ENCODE peak calls at places on chromosomes 7 and 10, in four cellular contexts. T, X, N and O are unnamed samples.

GRCh38 chr10:11760861-11761260 is 18.7 kb downstream of the ECHDC3 start:
- DNase-seq in T (no peak), X (no peak), N (no peak), O (no peak)

GRCh38 chr7:29748286-29749099 is 57.8 kb upstream of the WIPF3 start:
- DNase-seq in T (no peak), X (peak), N (peak), O (no peak)

GRCh38 chr10:7258948-7259523 is 151.8 kb downstream of the SFMBT2 start:
- DNase-seq in T (no peak), X (no peak), N (no peak), O (peak)

GRCh38 chr7:74141705-74142104 is 32.5 kb upstream of the EIF4H start:
- DNase-seq in T (no peak), X (no peak), N (no peak), O (no peak)

GRCh38 chr7:47552631-47553030 is 29.3 kb downstream of the TNS3 start:
- DNase-seq in T (no peak), X (no peak), N (peak), O (no peak)

GRCh38 chr10:5531558-5532230 is 6.9 kb downstream of the CALML3 start:
- DNase-seq in T (no peak), X (no peak), N (no peak), O (no peak)

GRCh38 chr7:49432245-49432644 is 341.2 kb upstream of the VWC2 start:
- DNase-seq in T (no peak), X (no peak), N (no peak), O (no peak)

GRCh38 chr10:78451592-78451991 is 417.9 kb downstream of the RPS24 start:
- DNase-seq in T (no peak), X (no peak), N (peak), O (no peak)

GRCh38 chr7:123079021-123079420 is 83.5 kb upstream of the TAS2R16 start:
- DNase-seq in T (no peak), X (no peak), N (no peak), O (no peak)

GRCh38 chr10:15725603-15726002 is 5.9 kb upstream of the ITGA8 start:
- DNase-seq in T (no peak), X (peak), N (peak), O (peak)

GRCh38 chr10:110355181-110355831 is 50.6 kb upstream of the SMNDC1 start:
- DNase-seq in T (no peak), X (no peak), N (no peak), O (no peak)

GRCh38 chr7:22348379-22348778 is 8.6 kb downstream of the RAPGEF5 start:
- DNase-seq in T (no peak), X (no peak), N (peak), O (no peak)

GRCh38 chr7:29806131-29806792 is at the start of gene WIPF3:
- DNase-seq in T (no peak), X (no peak), N (no peak), O (no peak)

GRCh38 chr10:30455816-30456215 is 21.8 kb downstream of the MAP3K8 start:
- DNase-seq in T (no peak), X (no peak), N (no peak), O (no peak)

GRCh38 chr10:11830836-11831519 is 7.8 kb downstream of the PROSER2 start:
- DNase-seq in T (no peak), X (no peak), N (no peak), O (no peak)

GRCh38 chr7:142375710-142376313 is 118.0 kb upstream of the PRSS58 start:
- DNase-seq in T (no peak), X (no peak), N (no peak), O (no peak)

GRCh38 chr10:122021421-122021820 is 32.5 kb downstream of the TACC2 start:
- DNase-seq in T (no peak), X (no peak), N (peak), O (no peak)

GRCh38 chr10:71597821-71598498 is 121.6 kb downstream of the C10orf105 start:
- DNase-seq in T (no peak), X (no peak), N (peak), O (no peak)

GRCh38 chr7:15464762-15465144 is 97.1 kb downstream of the AGMO start:
- DNase-seq in T (no peak), X (no peak), N (no peak), O (no peak)

GRCh38 chr10:88080213-88080612 is 216.8 kb downstream of the PTEN start:
- DNase-seq in T (no peak), X (no peak), N (peak), O (no peak)

GRCh38 chr7:148535227-148535626 is 55.3 kb upstream of the C7orf33 start:
- DNase-seq in T (no peak), X (no peak), N (peak), O (no peak)

GRCh38 chr7:66564045-66564444 is 64.6 kb upstream of the KCTD7 start:
- DNase-seq in T (no peak), X (no peak), N (no peak), O (no peak)

GRCh38 chr10:45513586-45513985 is 139.6 kb downstream of the ALOX5 start:
- DNase-seq in T (no peak), X (no peak), N (no peak), O (no peak)

GRCh38 chr7:8210845-8211724 is 50.9 kb downstream of the ICA1 start:
- DNase-seq in T (no peak), X (no peak), N (no peak), O (no peak)

GRCh38 chr7:100600222-100601038 is 1.7 kb upstream of the PCOLCE start:
- DNase-seq in T (no peak), X (no peak), N (no peak), O (no peak)

GRCh38 chr7:77855371-77856083 is 57.0 kb downstream of the PHTF2 start:
- DNase-seq in T (no peak), X (no peak), N (peak), O (no peak)

GRCh38 chr7:25777969-25778767 is 373.8 kb upstream of the NFE2L3 start:
- DNase-seq in T (no peak), X (no peak), N (no peak), O (no peak)

GRCh38 chr7:66505531-66506451 is 122.9 kb upstream of the KCTD7 start:
- DNase-seq in T (no peak), X (no peak), N (no peak), O (no peak)

GRCh38 chr7:55073051-55073511 is 54.3 kb downstream of the EGFR start:
- DNase-seq in T (no peak), X (no peak), N (no peak), O (no peak)

GRCh38 chr7:32161708-32162107 is 91.5 kb upstream of the PDE1C start:
- DNase-seq in T (no peak), X (no peak), N (peak), O (peak)

GRCh38 chr7:115127399-115128021 is 205.6 kb downstream of the MDFIC start:
- DNase-seq in T (no peak), X (no peak), N (no peak), O (no peak)

GRCh38 chr7:6399351-6399750 is 48.4 kb downstream of the DAGLB start:
- DNase-seq in T (no peak), X (no peak), N (no peak), O (no peak)

GRCh38 chr10:48627984-48628609 is 23.2 kb upstream of the ARHGAP22 start:
- DNase-seq in T (no peak), X (no peak), N (no peak), O (no peak)

GRCh38 chr10:84097787-84098353 is 41.4 kb upstream of the GHITM start:
- DNase-seq in T (no peak), X (no peak), N (peak), O (no peak)

GRCh38 chr10:60446855-60447254 is 57.2 kb upstream of the ANK3 start:
- DNase-seq in T (no peak), X (no peak), N (peak), O (no peak)

GRCh38 chr10:48389272-48389671 is 82.8 kb downstream of the MAPK8 start:
- DNase-seq in T (no peak), X (no peak), N (no peak), O (no peak)

GRCh38 chr7:121084748-121085336 is 96.3 kb downstream of the CPED1 start:
- DNase-seq in T (no peak), X (peak), N (peak), O (peak)

GRCh38 chr10:124095096-124095495 is 1.7 kb upstream of the CHST15 start:
- DNase-seq in T (no peak), X (no peak), N (no peak), O (no peak)

GRCh38 chr10:124096494-124096893 is 3.1 kb upstream of the CHST15 start:
- DNase-seq in T (no peak), X (no peak), N (no peak), O (no peak)

GRCh38 chr10:124092270-124093075 is 925 bp downstream of the CHST15 start:
- DNase-seq in T (no peak), X (no peak), N (no peak), O (no peak)

GRCh38 chr10:124093076-124093773 is at the start of gene CHST15:
- DNase-seq in T (no peak), X (no peak), N (peak), O (no peak)

GRCh38 chr10:124094419-124094785 is 1.0 kb upstream of the CHST15 start:
- DNase-seq in T (no peak), X (no peak), N (no peak), O (no peak)
- H3K4me3 ChIP-seq in T (no peak), X (no peak), N (no peak), O (no peak)

DNA sequence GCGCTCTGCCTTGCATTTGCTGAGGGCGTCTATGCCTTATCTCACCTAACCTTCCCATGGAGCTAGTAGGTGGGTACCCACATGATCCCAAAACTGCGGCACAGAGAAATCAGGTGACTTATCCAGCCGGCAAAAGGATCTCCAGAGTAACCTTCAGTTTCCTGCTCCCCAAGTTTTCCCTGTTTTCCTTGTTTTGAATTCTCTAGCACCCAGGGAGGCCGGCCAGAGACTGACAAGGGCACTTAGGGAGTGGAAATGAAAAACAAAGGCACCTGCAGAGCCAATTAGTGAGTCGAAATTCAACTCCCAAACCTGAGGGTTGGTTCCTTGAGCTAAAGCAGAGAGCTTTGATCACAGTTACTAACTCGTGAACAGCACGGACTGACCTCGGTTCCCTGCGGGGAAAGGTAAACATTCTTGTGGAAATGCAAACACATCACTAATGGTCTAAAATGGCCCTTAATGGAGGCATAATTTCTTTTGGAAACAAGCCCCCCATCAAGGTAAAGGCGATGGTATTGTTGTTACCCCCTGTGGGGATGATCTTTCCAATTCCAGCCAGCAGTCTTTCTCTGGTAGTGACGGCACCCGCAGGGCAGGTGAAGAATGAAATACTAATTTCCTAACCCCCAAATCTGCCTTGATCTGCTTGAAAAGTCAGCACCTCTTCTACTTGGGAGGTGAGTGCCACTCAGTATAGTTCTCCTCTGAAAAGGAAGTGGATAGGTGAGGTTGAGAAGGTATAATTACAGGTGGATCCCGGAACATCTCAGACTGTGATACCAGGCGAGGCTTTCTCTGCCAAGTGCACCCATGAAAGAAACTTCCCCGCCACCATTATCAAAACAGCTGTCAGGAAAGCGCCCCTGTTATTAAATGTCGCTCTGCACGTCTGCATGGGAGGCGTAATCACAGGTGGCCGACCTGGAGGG is 365.6 kb upstream of the AUTS2 start:
- DNase-seq in T (peak), X (no peak), N (no peak), O (no peak)
- H3K4me3 ChIP-seq in T (no peak), X (no peak), N (no peak), O (no peak)

DNA sequence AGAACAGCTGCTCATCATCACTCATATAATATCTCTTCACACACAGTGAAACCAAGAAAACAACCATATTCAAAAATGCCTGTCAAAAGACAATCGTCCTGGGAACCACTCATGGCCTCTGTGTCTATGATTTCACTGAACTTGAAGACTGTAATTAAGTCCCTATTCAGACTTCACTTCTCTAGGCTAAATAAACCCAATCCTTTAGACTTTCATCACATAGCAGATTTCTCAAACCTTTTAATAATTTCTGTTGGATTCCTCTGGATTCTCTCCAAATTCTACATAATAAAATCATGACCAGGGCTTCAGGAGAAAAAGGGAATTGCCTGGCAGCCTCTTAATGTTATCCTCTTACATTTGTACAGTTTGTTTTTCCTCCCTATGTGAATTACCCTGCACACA is 201.1 kb downstream of the LRRN3 start:
- DNase-seq in T (no peak), X (no peak), N (peak), O (peak)
- H3K4me3 ChIP-seq in T (no peak), X (no peak), N (no peak), O (no peak)

DNA sequence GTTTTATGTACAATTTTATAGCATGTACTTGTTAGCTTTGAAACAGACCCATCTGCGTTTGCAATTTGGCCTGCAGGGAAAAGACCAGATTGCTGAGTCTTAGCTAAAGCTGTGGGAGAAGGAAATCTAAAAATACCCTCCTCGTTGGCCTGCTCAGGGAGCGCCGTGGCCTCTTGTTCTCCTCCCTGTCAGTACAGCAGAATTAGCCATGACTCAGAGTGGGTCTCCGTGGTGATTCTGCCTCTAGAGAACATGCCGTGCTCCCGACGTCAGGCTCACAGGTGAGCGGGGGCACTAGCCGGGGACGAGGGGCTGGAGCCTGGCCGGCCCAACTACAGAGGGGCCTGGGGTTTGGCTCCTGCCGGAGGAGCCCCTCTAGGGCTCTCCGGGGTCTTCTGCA is 98.8 kb downstream of the LHPP start:
- DNase-seq in T (no peak), X (peak), N (peak), O (peak)
- H3K4me3 ChIP-seq in T (no peak), X (no peak), N (no peak), O (no peak)

GRCh38 chr7:82428186-82428961 is 15.2 kb downstream of the CACNA2D1 start:
- DNase-seq in T (no peak), X (peak), N (peak), O (peak)
- H3K4me3 ChIP-seq in T (no peak), X (no peak), N (peak), O (no peak)

DNA sequence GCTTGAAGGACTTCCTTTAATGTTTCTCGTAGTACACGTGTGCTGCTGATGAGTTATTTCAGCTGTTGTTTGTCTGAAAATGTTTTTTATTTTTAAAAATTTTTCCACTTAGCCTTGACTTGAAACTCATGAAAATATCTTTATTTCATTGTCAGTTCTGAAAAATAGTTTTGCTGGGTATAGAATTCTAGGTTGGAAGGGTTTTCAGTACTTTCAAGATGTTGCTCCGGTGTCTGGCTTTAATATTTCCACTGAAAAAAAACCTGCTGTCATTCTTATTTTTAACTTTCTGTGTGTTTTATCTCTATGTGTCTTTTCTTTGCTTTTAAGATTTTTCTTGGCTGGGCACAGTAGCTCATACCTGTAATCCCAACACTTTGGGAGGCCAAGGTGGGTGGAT is 103.8 kb downstream of the UNCX start:
- DNase-seq in T (no peak), X (no peak), N (no peak), O (no peak)
- H3K4me3 ChIP-seq in T (no peak), X (no peak), N (no peak), O (no peak)

GRCh38 chr7:70417061-70417655 is 714.8 kb upstream of the GALNT17 start:
- DNase-seq in T (no peak), X (no peak), N (no peak), O (no peak)

GRCh38 chr7:70415179-70415972 is 716.6 kb upstream of the GALNT17 start:
- DNase-seq in T (no peak), X (no peak), N (no peak), O (no peak)

GRCh38 chr7:70414368-70414767 is 717.6 kb upstream of the GALNT17 start:
- DNase-seq in T (no peak), X (no peak), N (no peak), O (no peak)

GRCh38 chr7:70419816-70420215 is 712.1 kb upstream of the GALNT17 start:
- DNase-seq in T (no peak), X (no peak), N (no peak), O (no peak)

GRCh38 chr7:70416611-70417010 is 715.3 kb upstream of the GALNT17 start:
- DNase-seq in T (no peak), X (no peak), N (no peak), O (no peak)
- H3K4me3 ChIP-seq in T (no peak), X (no peak), N (no peak), O (no peak)

GRCh38 chr10:10432306-10433035 is 585.2 kb upstream of the CELF2 start:
- DNase-seq in T (no peak), X (peak), N (no peak), O (no peak)

GRCh38 chr10:10434312-10434711 is 583.4 kb upstream of the CELF2 start:
- DNase-seq in T (no peak), X (no peak), N (no peak), O (no peak)

DNA sequence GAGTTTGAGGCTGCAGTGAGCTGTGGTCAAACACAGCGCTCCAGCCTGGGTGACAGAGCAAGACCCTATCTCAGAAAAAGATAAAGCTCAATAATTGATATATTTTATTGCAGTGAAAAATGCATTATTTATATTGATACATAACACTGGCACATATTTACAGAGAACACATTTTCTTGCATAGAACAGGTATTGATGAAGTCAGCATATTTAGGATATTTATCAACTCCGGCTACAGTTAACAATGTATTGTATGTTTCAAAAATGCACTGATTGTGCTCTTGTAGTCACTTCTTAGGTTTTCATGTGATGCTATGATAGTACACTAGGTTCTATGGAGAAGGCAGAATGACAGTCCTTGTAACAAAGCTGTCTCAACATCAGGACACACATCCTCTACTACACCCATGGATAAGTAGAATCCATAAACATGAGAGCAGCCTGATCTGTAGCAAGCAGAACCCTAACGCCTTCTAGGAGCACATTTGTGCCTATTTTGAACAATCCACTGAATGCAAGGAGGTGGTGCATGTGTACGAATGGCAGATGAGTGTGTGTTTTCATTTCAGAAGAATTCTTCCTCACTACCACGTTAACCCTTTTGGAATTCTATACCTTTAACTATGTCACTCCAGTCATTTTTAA is 586.1 kb upstream of the CELF2 start:
- DNase-seq in T (no peak), X (no peak), N (no peak), O (no peak)
- H3K4me3 ChIP-seq in T (no peak), X (no peak), N (no peak), O (no peak)

DNA sequence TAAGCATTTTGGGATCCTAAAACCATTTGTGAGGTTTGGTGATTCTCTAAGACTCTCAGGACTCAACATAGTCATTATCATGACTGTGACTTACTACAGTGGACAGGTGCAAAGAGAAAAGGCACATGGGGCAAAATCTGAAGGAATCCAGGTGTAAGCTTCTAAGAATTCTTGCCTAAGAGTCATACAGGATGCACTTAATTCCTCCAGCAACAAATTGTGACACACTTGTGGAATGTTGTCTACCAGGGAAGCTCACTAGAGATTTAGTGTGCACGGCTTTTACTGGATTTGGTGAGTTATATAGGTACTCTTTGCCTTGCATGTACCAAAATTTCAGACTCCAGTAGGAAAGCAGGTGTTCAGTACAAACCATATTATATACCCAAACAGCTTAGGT is 47.9 kb downstream of the WAC start:
- DNase-seq in T (no peak), X (no peak), N (no peak), O (no peak)
- H3K4me3 ChIP-seq in T (no peak), X (no peak), N (no peak), O (no peak)